ENCODE peak calls at places on chromosomes 12 and 14, in four cellular contexts. L, Y, B and O are unnamed samples.

GRCh38 chr12:132719141-132719953 is 8.7 kb downstream of the PGAM5 start:
- DNase-seq in Y (no peak), L (no peak), B (no peak), O (no peak)

GRCh38 chr14:89255852-89256251 is 161.2 kb downstream of the FOXN3 start:
- DNase-seq in B (no peak), L (no peak), Y (no peak), O (no peak)

GRCh38 chr12:88753074-88753473 is 172.8 kb upstream of the KITLG start:
- DNase-seq in L (peak), Y (no peak), B (no peak), O (no peak)

GRCh38 chr12:459430-460258 is at the start of gene B4GALNT3:
- DNase-seq in B (no peak), L (peak), Y (peak), O (peak)

GRCh38 chr12:70309348-70309747 is 56.7 kb upstream of the KCNMB4 start:
- DNase-seq in Y (no peak), L (no peak), B (no peak), O (no peak)

GRCh38 chr12:24838531-24838950 is 110.4 kb downstream of the BCAT1 start:
- DNase-seq in Y (no peak), L (peak), B (no peak), O (no peak)

GRCh38 chr12:115103884-115104883 is 420.2 kb upstream of the TBX3 start:
- DNase-seq in Y (no peak), L (no peak), B (no peak), O (no peak)

GRCh38 chr12:65822732-65823480 is 1.4 kb upstream of the HMGA2 start:
- DNase-seq in Y (peak), B (peak), L (peak), O (peak)

GRCh38 chr14:99737451-99737951 is 53.4 kb downstream of the CYP46A1 start:
- DNase-seq in B (no peak), L (peak), Y (no peak), O (peak)

GRCh38 chr12:54431911-54432814 is 13.1 kb upstream of the ITGA5 start:
- DNase-seq in Y (no peak), B (no peak), L (peak), O (peak)

GRCh38 chr12:2783936-2784600 is 10.7 kb upstream of the FKBP4 start:
- DNase-seq in Y (peak), L (peak), B (no peak), O (peak)

GRCh38 chr14:91906374-91906773 is 39.0 kb upstream of the TC2N start:
- DNase-seq in Y (no peak), L (no peak), B (no peak), O (no peak)

GRCh38 chr12:10753066-10753465 is 29.9 kb upstream of the YBX3 start:
- DNase-seq in L (peak), B (no peak), Y (no peak), O (no peak)

GRCh38 chr12:14395059-14395778 is 29.7 kb downstream of the ATF7IP start:
- DNase-seq in B (no peak), Y (no peak), L (no peak), O (no peak)

GRCh38 chr14:23436327-23437141 is 1.1 kb upstream of the MYH7 start:
- DNase-seq in B (no peak), L (no peak), Y (no peak), O (no peak)

GRCh38 chr12:57005980-57006808 is at the start of gene ZBTB39:
- DNase-seq in L (peak), B (no peak), Y (peak), O (peak)

GRCh38 chr12:123106640-123107359 is 44.1 kb downstream of the PITPNM2 start:
- DNase-seq in Y (no peak), L (no peak), B (no peak), O (no peak)

GRCh38 chr12:53145383-53145782 is 35.1 kb upstream of the ZNF740 start:
- DNase-seq in L (peak), Y (no peak), B (no peak), O (no peak)

GRCh38 chr12:79725987-79726386 is 35.2 kb upstream of the PAWR start:
- DNase-seq in L (peak), B (no peak), Y (no peak), O (no peak)

GRCh38 chr12:131720921-131721320 is 10.0 kb downstream of the SFSWAP start:
- DNase-seq in B (no peak), L (peak), Y (no peak), O (no peak)

GRCh38 chr14:101132051-101132541 is 228.6 kb upstream of the RTL1 start:
- DNase-seq in Y (no peak), B (no peak), L (no peak), O (no peak)

GRCh38 chr12:67305544-67305943 is 36.4 kb downstream of the CAND1 start:
- DNase-seq in Y (no peak), B (no peak), L (no peak), O (no peak)

GRCh38 chr12:72815421-72815820 is 543.3 kb downstream of the TRHDE start:
- DNase-seq in B (no peak), Y (no peak), L (no peak), O (no peak)

GRCh38 chr12:115437061-115437567 is 753.1 kb upstream of the TBX3 start:
- DNase-seq in Y (no peak), L (peak), B (no peak), O (no peak)

GRCh38 chr12:31600764-31601163 is 9.8 kb upstream of the DENND5B start:
- DNase-seq in B (no peak), L (no peak), Y (no peak), O (no peak)

GRCh38 chr12:51368640-51369517 is 22.3 kb downstream of the GALNT6 start:
- DNase-seq in Y (peak), L (no peak), B (no peak), O (no peak)

GRCh38 chr12:50641566-50641965 is 122.3 kb upstream of the ATF1 start:
- DNase-seq in B (no peak), Y (no peak), L (no peak), O (no peak)

GRCh38 chr12:23949212-23950010 is at the start of gene SOX5:
- DNase-seq in L (no peak), Y (peak), B (peak), O (no peak)

GRCh38 chr12:16385779-16386646 is 38.6 kb downstream of the MGST1 start:
- DNase-seq in B (no peak), Y (peak), L (peak), O (peak)

GRCh38 chr12:6341439-6342139 is at the start of gene TNFRSF1A:
- DNase-seq in L (peak), Y (peak), B (no peak), O (peak)

GRCh38 chr14:62710811-62711210 is 334.4 kb downstream of the KCNH5 start:
- DNase-seq in B (no peak), Y (no peak), L (no peak), O (no peak)

GRCh38 chr12:20364501-20364900 is 3.8 kb upstream of the PDE3A start:
- DNase-seq in L (no peak), B (no peak), Y (no peak), O (no peak)

GRCh38 chr12:114662512-114663177 is 21.3 kb downstream of the TBX3 start:
- DNase-seq in L (peak), B (no peak), Y (peak), O (peak)

GRCh38 chr14:89267656-89268055 is 149.4 kb downstream of the FOXN3 start:
- DNase-seq in B (no peak), Y (no peak), L (no peak), O (no peak)

GRCh38 chr14:79432640-79433039 is 778.7 kb downstream of the DIO2 start:
- DNase-seq in B (no peak), Y (no peak), L (no peak), O (no peak)
- TF ChIP-seq CTCF in B (no peak), Y (no peak), L (no peak), O (no peak)

DNA sequence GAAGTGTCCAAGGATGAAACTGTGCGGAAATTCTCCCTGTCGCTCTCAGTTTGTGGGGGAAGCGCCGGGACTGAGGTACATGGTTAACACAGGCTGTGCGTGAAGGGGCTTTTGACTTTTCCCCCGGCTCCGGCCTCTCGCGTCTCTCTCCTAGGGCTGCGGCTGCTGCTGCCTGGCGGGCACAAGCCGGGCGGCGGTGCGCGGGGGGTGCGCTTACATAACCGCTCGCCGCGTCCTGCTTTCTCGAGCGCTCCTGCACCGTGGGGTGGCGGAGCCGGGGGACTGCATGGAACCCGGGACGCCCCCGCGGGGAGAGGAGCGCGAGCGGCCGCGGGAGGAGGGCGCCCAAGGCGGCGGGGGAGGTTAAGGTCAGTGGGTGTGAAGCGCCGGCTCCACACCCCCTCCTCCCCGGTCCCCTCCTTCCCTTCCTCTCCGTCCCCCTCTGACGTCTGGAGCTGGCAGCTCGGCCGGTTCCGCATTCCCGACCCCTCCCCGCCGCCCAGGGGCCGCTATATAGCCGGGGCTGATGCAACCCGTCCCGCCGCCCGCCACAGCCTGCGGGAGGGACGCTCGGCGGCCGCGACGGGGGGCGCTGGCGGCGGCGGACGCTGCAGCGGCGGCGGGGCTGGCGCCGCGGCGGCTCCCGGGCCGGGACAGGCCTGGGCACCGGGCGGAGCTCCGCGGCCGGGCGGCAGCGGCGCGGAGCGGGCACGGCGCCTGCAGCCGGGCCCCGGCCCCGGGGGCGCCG is at the start of gene JDP2:
- DNase-seq in L (peak), B (no peak), Y (peak), O (peak)
- TF ChIP-seq CTCF in L (no peak), B (no peak), Y (peak), O (no peak)

DNA sequence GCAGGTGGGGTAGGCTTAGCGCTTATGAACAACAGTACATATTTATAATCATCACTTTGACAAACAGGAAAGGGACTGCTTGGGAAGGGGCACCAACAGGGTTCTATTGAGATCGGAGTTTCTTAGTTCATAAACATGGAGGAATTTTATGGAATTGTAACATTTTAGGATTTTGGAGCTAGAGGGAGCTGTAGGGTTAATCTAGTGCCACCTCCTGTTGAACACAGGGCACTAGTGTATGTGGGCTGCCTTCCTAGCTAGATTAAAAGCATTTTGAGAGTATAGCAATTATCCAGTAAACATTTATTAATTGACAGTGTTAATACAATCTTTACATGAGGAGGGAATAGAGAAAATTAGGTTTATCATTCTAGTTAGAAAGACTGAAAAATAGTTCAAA is 23.1 kb upstream of the TBC1D30 start:
- DNase-seq in Y (no peak), B (no peak), L (peak), O (no peak)
- TF ChIP-seq CTCF in Y (peak), B (peak), L (no peak), O (peak)

DNA sequence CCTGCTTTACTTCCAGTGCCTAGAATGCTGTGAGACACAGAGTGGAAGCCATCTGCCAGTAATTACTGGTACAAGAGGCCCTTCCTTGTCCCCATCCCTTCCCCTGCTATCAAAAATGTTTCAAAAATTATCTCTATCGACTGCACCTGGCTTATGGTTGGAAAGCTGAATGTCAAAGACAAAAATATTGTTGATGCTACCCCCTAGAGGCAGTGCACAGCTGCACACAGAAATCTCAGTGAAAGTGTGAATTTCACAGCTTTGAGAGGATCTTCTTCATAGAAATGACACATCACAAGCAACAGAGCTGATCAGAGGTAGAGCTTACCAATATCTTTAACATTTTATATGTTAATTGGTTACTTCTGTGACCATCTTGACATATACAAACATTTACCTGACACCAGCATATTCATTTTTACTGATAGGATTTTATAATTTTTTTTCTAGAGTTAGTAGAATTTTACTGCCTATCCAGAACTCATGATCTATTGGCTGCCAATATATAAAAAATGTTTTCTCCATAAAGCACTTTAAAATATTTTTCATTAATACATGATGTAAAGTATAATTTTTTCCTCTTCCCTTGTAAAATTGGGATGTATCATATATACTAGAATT is 138.0 kb downstream of the AACS start:
- DNase-seq in B (no peak), Y (no peak), L (peak), O (peak)
- TF ChIP-seq CTCF in B (peak), Y (peak), L (peak), O (peak)

GRCh38 chr12:120453060-120453761 is 7.0 kb downstream of the GATC start:
- DNase-seq in B (no peak), L (no peak), Y (no peak), O (no peak)

GRCh38 chr12:120455302-120455701 is 9.1 kb downstream of the GATC start:
- DNase-seq in L (no peak), Y (no peak), B (no peak), O (no peak)

GRCh38 chr12:120460157-120460556 is 9.4 kb downstream of the SRSF9 start:
- DNase-seq in B (no peak), L (no peak), Y (no peak), O (no peak)

GRCh38 chr12:120453977-120454376 is 7.7 kb downstream of the GATC start:
- DNase-seq in L (peak), Y (no peak), B (no peak), O (peak)

DNA sequence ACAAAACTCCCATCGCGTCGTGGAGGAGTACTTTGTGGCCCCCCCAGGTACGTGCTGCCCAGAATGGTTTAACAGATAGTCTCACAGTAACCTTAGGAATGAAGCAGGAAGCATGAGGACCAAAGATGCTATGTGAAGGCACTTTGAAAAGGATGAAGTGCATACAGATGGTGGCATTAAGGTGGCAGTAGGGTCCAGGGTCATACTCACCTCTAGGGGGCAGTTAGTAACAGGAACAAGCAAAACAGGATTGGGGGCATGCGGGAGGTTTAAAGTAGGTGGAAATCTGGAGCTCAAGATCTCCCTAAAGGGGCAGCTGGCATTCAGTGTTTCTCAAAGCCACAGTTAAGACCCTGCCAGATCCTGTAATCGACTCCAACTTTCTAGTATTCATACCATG is 10.9 kb downstream of the GATC start:
- DNase-seq in L (peak), Y (peak), B (no peak), O (no peak)
- TF ChIP-seq CTCF in L (peak), Y (peak), B (peak), O (peak)

DNA sequence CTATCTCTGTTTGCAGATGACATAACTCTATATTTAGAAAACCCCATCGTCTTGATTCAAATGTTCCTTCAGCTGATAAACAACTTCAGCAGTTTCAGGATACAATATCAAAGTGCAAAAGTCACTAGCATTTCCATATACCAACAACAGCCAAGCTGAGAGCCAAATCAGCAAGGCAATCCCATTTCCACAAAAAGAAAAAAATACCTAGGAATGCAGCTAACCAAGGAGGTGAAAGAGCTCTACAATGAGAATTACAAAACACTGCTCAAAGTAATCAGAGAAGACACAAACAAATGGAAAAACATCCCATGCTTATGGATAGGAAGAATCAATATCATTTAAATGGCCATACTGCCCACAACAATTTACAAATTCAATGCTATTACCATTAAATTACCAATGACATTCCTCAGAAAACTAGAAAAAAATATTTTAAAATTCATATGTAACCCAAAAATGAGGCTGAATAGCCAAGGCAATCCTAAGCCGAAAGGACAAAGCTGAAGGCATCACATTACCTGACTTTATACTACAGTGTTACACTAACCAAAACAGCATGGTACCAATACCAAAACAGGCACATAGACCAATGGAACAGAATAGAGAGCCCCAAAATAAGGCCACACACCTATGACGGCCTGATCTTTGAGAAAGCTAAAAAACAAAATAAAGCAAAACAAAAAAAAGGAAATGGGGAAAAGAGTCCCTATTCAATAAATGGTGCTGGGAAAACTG is 901.7 kb downstream of the LRFN5 start:
- DNase-seq in B (no peak), L (no peak), Y (no peak), O (no peak)
- TF ChIP-seq CTCF in B (no peak), L (no peak), Y (no peak), O (no peak)

GRCh38 chr12:27305673-27306504 is 26.7 kb upstream of the BMAL2 start:
- DNase-seq in L (peak), Y (peak), B (no peak), O (no peak)
- TF ChIP-seq CTCF in L (no peak), Y (peak), B (peak), O (peak)